ENCODE peak calls at places on chromosomes 16 and 17, in ten cellular contexts. One of them, this sample, is unnamed.

GRCh38 chr17:50271173-50271750 is 3.0 kb upstream of the TMEM92 start:
- DNase-seq in naive thymus-derived CD4-positive, alpha-beta T cell: no peak
- DNase-seq in HCT116: no peak
- DNase-seq in neural progenitor cell: no peak
- DNase-seq in activated CD8-positive, alpha-beta memory T cell treated with anti-CD3 and anti-CD28 coated beads for 48 hours: no peak
- DNase-seq in EL: peak
- DNase-seq in fibroblast of mammary gland: peak
- DNase-seq in AML-193: no peak
- DNase-seq in effector CD4-positive, alpha-beta T cell: no peak
- DNase-seq in T-cell: no peak
- DNase-seq in this sample: no peak

GRCh38 chr17:9024497-9024896 is 3.2 kb downstream of the NTN1 start:
- DNase-seq in HCT116: no peak
- DNase-seq in effector CD4-positive, alpha-beta T cell: no peak
- DNase-seq in naive thymus-derived CD4-positive, alpha-beta T cell: no peak
- DNase-seq in activated CD8-positive, alpha-beta memory T cell treated with anti-CD3 and anti-CD28 coated beads for 48 hours: no peak
- DNase-seq in AML-193: no peak
- DNase-seq in neural progenitor cell: peak
- DNase-seq in fibroblast of mammary gland: no peak
- DNase-seq in T-cell: no peak
- DNase-seq in EL: no peak
- DNase-seq in this sample: no peak

GRCh38 chr17:1447061-1447460 is 9.0 kb downstream of the CRK start:
- DNase-seq in EL: no peak
- DNase-seq in effector CD4-positive, alpha-beta T cell: no peak
- DNase-seq in neural progenitor cell: no peak
- DNase-seq in naive thymus-derived CD4-positive, alpha-beta T cell: no peak
- DNase-seq in T-cell: no peak
- DNase-seq in activated CD8-positive, alpha-beta memory T cell treated with anti-CD3 and anti-CD28 coated beads for 48 hours: no peak
- DNase-seq in HCT116: no peak
- DNase-seq in AML-193: no peak
- DNase-seq in fibroblast of mammary gland: no peak
- DNase-seq in this sample: no peak

GRCh38 chr17:8285270-8286181 is 2.9 kb upstream of the RANGRF start:
- DNase-seq in naive thymus-derived CD4-positive, alpha-beta T cell: no peak
- DNase-seq in activated CD8-positive, alpha-beta memory T cell treated with anti-CD3 and anti-CD28 coated beads for 48 hours: no peak
- DNase-seq in neural progenitor cell: no peak
- DNase-seq in HCT116: no peak
- DNase-seq in EL: no peak
- DNase-seq in AML-193: no peak
- DNase-seq in effector CD4-positive, alpha-beta T cell: no peak
- DNase-seq in T-cell: no peak
- DNase-seq in fibroblast of mammary gland: no peak
- DNase-seq in this sample: no peak

GRCh38 chr17:40168262-40168832 is 8.9 kb upstream of the RAPGEFL1 start:
- DNase-seq in neural progenitor cell: peak
- DNase-seq in fibroblast of mammary gland: peak
- DNase-seq in T-cell: peak
- DNase-seq in effector CD4-positive, alpha-beta T cell: peak
- DNase-seq in HCT116: peak
- DNase-seq in EL: peak
- DNase-seq in activated CD8-positive, alpha-beta memory T cell treated with anti-CD3 and anti-CD28 coated beads for 48 hours: no peak
- DNase-seq in naive thymus-derived CD4-positive, alpha-beta T cell: peak
- DNase-seq in AML-193: peak
- DNase-seq in this sample: peak

GRCh38 chr17:10737168-10737622 is 7.4 kb upstream of the TMEM220 start:
- DNase-seq in naive thymus-derived CD4-positive, alpha-beta T cell: peak
- DNase-seq in T-cell: peak
- DNase-seq in neural progenitor cell: peak
- DNase-seq in activated CD8-positive, alpha-beta memory T cell treated with anti-CD3 and anti-CD28 coated beads for 48 hours: no peak
- DNase-seq in AML-193: peak
- DNase-seq in EL: peak
- DNase-seq in fibroblast of mammary gland: peak
- DNase-seq in HCT116: peak
- DNase-seq in effector CD4-positive, alpha-beta T cell: no peak
- DNase-seq in this sample: no peak

GRCh38 chr16:89918453-89919347 is at the start of gene MC1R:
- DNase-seq in EL: peak
- DNase-seq in neural progenitor cell: peak
- DNase-seq in naive thymus-derived CD4-positive, alpha-beta T cell: no peak
- DNase-seq in HCT116: peak
- DNase-seq in activated CD8-positive, alpha-beta memory T cell treated with anti-CD3 and anti-CD28 coated beads for 48 hours: no peak
- DNase-seq in fibroblast of mammary gland: peak
- DNase-seq in T-cell: no peak
- DNase-seq in effector CD4-positive, alpha-beta T cell: no peak
- DNase-seq in AML-193: no peak
- DNase-seq in this sample: no peak

GRCh38 chr17:71482625-71483024 is 638.2 kb upstream of the SOX9 start:
- DNase-seq in fibroblast of mammary gland: no peak
- DNase-seq in HCT116: no peak
- DNase-seq in effector CD4-positive, alpha-beta T cell: no peak
- DNase-seq in EL: no peak
- DNase-seq in naive thymus-derived CD4-positive, alpha-beta T cell: no peak
- DNase-seq in neural progenitor cell: no peak
- DNase-seq in T-cell: no peak
- DNase-seq in activated CD8-positive, alpha-beta memory T cell treated with anti-CD3 and anti-CD28 coated beads for 48 hours: no peak
- DNase-seq in AML-193: no peak
- DNase-seq in this sample: no peak

GRCh38 chr17:20211246-20211645 is 202.1 kb downstream of the SPECC1 start:
- DNase-seq in neural progenitor cell: no peak
- DNase-seq in activated CD8-positive, alpha-beta memory T cell treated with anti-CD3 and anti-CD28 coated beads for 48 hours: no peak
- DNase-seq in effector CD4-positive, alpha-beta T cell: no peak
- DNase-seq in HCT116: no peak
- DNase-seq in AML-193: no peak
- DNase-seq in naive thymus-derived CD4-positive, alpha-beta T cell: no peak
- DNase-seq in fibroblast of mammary gland: no peak
- DNase-seq in EL: no peak
- DNase-seq in T-cell: no peak
- DNase-seq in this sample: no peak

This sample was measured in HL-60.